ENCODE peak calls at places on chromosomes 13 and 19, in six cellular contexts. One of them, this sample, is unnamed.

GRCh38 chr13:73913043-73913740 is 221.0 kb downstream of the KLF12 start:
- DNase-seq in mesenchymal stem cell: peak; percentile 82
- DNase-seq in neuronal stem cell: no peak
- DNase-seq in trophoblast cell: no peak
- DNase-seq in IMR-90: peak; percentile 59
- DNase-seq in H1: no peak
- DNase-seq in this sample: no peak

GRCh38 chr13:89227356-89227755 is 1556.2 kb downstream of the SLITRK5 start:
- DNase-seq in H1: no peak
- DNase-seq in IMR-90: no peak
- DNase-seq in mesenchymal stem cell: no peak
- DNase-seq in trophoblast cell: no peak
- DNase-seq in neuronal stem cell: no peak
- DNase-seq in this sample: no peak

GRCh38 chr19:56217039-56217949 is 15.2 kb downstream of the ZSCAN5C start:
- DNase-seq in trophoblast cell: peak; percentile 56
- DNase-seq in mesenchymal stem cell: no peak
- DNase-seq in H1: peak; percentile 27
- DNase-seq in IMR-90: peak; percentile 4
- DNase-seq in neuronal stem cell: no peak
- DNase-seq in this sample: peak; percentile 69

GRCh38 chr13:75938811-75939525 is 302.8 kb downstream of the LMO7 start:
- DNase-seq in IMR-90: peak; percentile 19
- DNase-seq in trophoblast cell: no peak
- DNase-seq in H1: no peak
- DNase-seq in neuronal stem cell: no peak
- DNase-seq in mesenchymal stem cell: no peak
- DNase-seq in this sample: no peak

GRCh38 chr19:4386038-4386782 is 14.1 kb downstream of the SH3GL1 start:
- DNase-seq in trophoblast cell: no peak
- DNase-seq in mesenchymal stem cell: no peak
- DNase-seq in IMR-90: peak; percentile 53
- DNase-seq in neuronal stem cell: no peak
- DNase-seq in H1: no peak
- DNase-seq in this sample: no peak

GRCh38 chr19:16062789-16063188 is 13.5 kb upstream of the TPM4 start:
- DNase-seq in IMR-90: no peak
- DNase-seq in neuronal stem cell: no peak
- DNase-seq in mesenchymal stem cell: peak; percentile 59
- DNase-seq in H1: no peak
- DNase-seq in trophoblast cell: peak; percentile 53
- DNase-seq in this sample: peak; percentile 75

GRCh38 chr19:2503521-2504109 is 27.7 kb downstream of the GADD45B start:
- DNase-seq in H1: no peak
- DNase-seq in IMR-90: peak; percentile 78
- DNase-seq in trophoblast cell: no peak
- DNase-seq in mesenchymal stem cell: peak; percentile 77
- DNase-seq in neuronal stem cell: no peak
- DNase-seq in this sample: no peak

GRCh38 chr19:15161028-15161984 is 39.5 kb downstream of the NOTCH3 start:
- DNase-seq in H1: no peak
- DNase-seq in trophoblast cell: peak; percentile 19
- DNase-seq in neuronal stem cell: no peak
- DNase-seq in mesenchymal stem cell: peak; percentile 23
- DNase-seq in IMR-90: peak; percentile 18
- DNase-seq in this sample: no peak

GRCh38 chr19:18093439-18094161 is 4.0 kb upstream of the MAST3 start:
- DNase-seq in IMR-90: peak; percentile 20
- DNase-seq in neuronal stem cell: no peak
- DNase-seq in trophoblast cell: no peak
- DNase-seq in H1: no peak
- DNase-seq in mesenchymal stem cell: no peak
- DNase-seq in this sample: peak; percentile 65

GRCh38 chr19:50557009-50557613 is 11.1 kb downstream of the LRRC4B start:
- DNase-seq in mesenchymal stem cell: no peak
- DNase-seq in IMR-90: no peak
- DNase-seq in neuronal stem cell: no peak
- DNase-seq in H1: no peak
- DNase-seq in trophoblast cell: no peak
- DNase-seq in this sample: no peak

GRCh38 chr13:33109319-33109718 is 93.1 kb downstream of the KL start:
- DNase-seq in H1: no peak
- DNase-seq in trophoblast cell: no peak
- DNase-seq in mesenchymal stem cell: no peak
- DNase-seq in neuronal stem cell: no peak
- DNase-seq in IMR-90: no peak
- DNase-seq in this sample: no peak

GRCh38 chr19:45440873-45441654 is 17.3 kb upstream of the ERCC1 start:
- DNase-seq in trophoblast cell: peak; percentile 86
- DNase-seq in IMR-90: peak; percentile 57
- DNase-seq in H1: no peak
- DNase-seq in neuronal stem cell: no peak
- DNase-seq in mesenchymal stem cell: peak; percentile 79
- DNase-seq in this sample: peak; percentile 72

GRCh38 chr19:13007292-13008045 is 12.2 kb downstream of the NFIX start:
- DNase-seq in trophoblast cell: no peak
- DNase-seq in mesenchymal stem cell: no peak
- DNase-seq in H1: no peak
- DNase-seq in neuronal stem cell: no peak
- DNase-seq in IMR-90: no peak
- DNase-seq in this sample: no peak

GRCh38 chr19:1106841-1107654 is 3.3 kb downstream of the GPX4 start:
- DNase-seq in IMR-90: peak; percentile 49
- DNase-seq in H1: no peak
- DNase-seq in mesenchymal stem cell: peak; percentile 62
- DNase-seq in neuronal stem cell: no peak
- DNase-seq in trophoblast cell: no peak
- DNase-seq in this sample: no peak

GRCh38 chr13:98033277-98034247 is 80.1 kb downstream of the IPO5 start:
- DNase-seq in mesenchymal stem cell: peak; percentile 76
- DNase-seq in H1: no peak
- DNase-seq in neuronal stem cell: peak; percentile 24
- DNase-seq in trophoblast cell: peak; percentile 45
- DNase-seq in IMR-90: peak; percentile 44
- DNase-seq in this sample: no peak

GRCh38 chr19:10520652-10521318 is 3.5 kb upstream of the S1PR5 start:
- DNase-seq in trophoblast cell: no peak
- DNase-seq in H1: no peak
- DNase-seq in IMR-90: no peak
- DNase-seq in neuronal stem cell: no peak
- DNase-seq in mesenchymal stem cell: no peak
- DNase-seq in this sample: no peak

GRCh38 chr13:33639158-33639557 is 178.8 kb upstream of the RFC3 start:
- DNase-seq in trophoblast cell: peak; percentile 77
- DNase-seq in H1: no peak
- DNase-seq in mesenchymal stem cell: peak; percentile 94
- DNase-seq in neuronal stem cell: no peak
- DNase-seq in IMR-90: peak; percentile 44
- DNase-seq in this sample: no peak

GRCh38 chr19:41399525-41399924 is 1.9 kb downstream of the BCKDHA start:
- DNase-seq in IMR-90: no peak
- DNase-seq in neuronal stem cell: no peak
- DNase-seq in mesenchymal stem cell: no peak
- DNase-seq in H1: no peak
- DNase-seq in trophoblast cell: no peak
- DNase-seq in this sample: no peak

GRCh38 chr19:4352701-4353121 is 9.3 kb downstream of the MPND start:
- DNase-seq in IMR-90: peak; percentile 71
- DNase-seq in neuronal stem cell: peak; percentile 72
- DNase-seq in H1: no peak
- DNase-seq in trophoblast cell: no peak
- DNase-seq in mesenchymal stem cell: peak; percentile 73
- DNase-seq in this sample: peak; percentile 68

GRCh38 chr13:102322211-102322610 is 79.6 kb downstream of the FGF14 start:
- DNase-seq in trophoblast cell: no peak
- DNase-seq in H1: no peak
- DNase-seq in mesenchymal stem cell: no peak
- DNase-seq in neuronal stem cell: no peak
- DNase-seq in IMR-90: no peak
- DNase-seq in this sample: no peak

GRCh38 chr19:44927746-44928145 is 13.3 kb downstream of the APOC1 start:
- DNase-seq in trophoblast cell: no peak
- DNase-seq in mesenchymal stem cell: peak; percentile 45
- DNase-seq in neuronal stem cell: no peak
- DNase-seq in H1: no peak
- DNase-seq in IMR-90: peak; percentile 59
- DNase-seq in this sample: no peak

GRCh38 chr19:28313633-28314032 is 899.3 kb downstream of the UQCRFS1 start:
- DNase-seq in IMR-90: peak; percentile 17
- DNase-seq in neuronal stem cell: no peak
- DNase-seq in trophoblast cell: no peak
- DNase-seq in mesenchymal stem cell: no peak
- DNase-seq in H1: no peak
- DNase-seq in this sample: no peak

GRCh38 chr13:64471916-64472315 is 2758.2 kb downstream of the PCDH9 start:
- DNase-seq in IMR-90: peak; percentile 60
- DNase-seq in trophoblast cell: no peak
- DNase-seq in neuronal stem cell: no peak
- DNase-seq in mesenchymal stem cell: peak; percentile 57
- DNase-seq in H1: no peak
- DNase-seq in this sample: no peak

GRCh38 chr19:16920816-16921529 is 32.2 kb downstream of the F2RL3 start:
- DNase-seq in neuronal stem cell: no peak
- DNase-seq in trophoblast cell: peak; percentile 5
- DNase-seq in IMR-90: peak; percentile 88
- DNase-seq in mesenchymal stem cell: peak; percentile 68
- DNase-seq in H1: no peak
- DNase-seq in this sample: no peak

DNA sequence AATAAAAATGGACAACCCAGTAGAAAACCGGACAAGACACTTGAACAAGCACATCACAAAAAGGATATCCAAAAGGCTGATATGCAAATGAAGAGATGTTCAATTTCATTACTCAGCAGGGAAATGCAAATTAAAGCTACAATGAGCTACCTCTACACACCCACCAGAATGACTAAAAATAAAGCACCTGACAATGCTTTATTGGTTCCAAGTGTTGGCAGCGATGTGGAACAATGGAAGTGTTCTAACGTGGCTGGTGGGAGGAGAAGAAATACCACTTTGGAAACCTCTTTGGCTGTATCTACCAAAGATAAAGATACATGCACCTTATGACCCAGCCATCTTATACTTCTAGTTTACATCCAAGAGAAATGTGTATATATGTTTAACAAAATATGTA is 3.7 kb upstream of the ACP7 start:
- DNase-seq in IMR-90: no peak
- DNase-seq in neuronal stem cell: no peak
- DNase-seq in H1: no peak
- DNase-seq in mesenchymal stem cell: no peak
- DNase-seq in trophoblast cell: no peak
- DNase-seq in this sample: no peak
- H3K23ac ChIP-seq in IMR-90: no peak overlapping the region
- H3K23ac ChIP-seq in neuronal stem cell: no peak overlapping the region
- H3K23ac ChIP-seq in H1: no peak overlapping the region
- H3K23ac ChIP-seq in mesenchymal stem cell: no peak overlapping the region
- H3K23ac ChIP-seq in trophoblast cell: no peak overlapping the region
- H3K23ac ChIP-seq in this sample: no peak overlapping the region

DNA sequence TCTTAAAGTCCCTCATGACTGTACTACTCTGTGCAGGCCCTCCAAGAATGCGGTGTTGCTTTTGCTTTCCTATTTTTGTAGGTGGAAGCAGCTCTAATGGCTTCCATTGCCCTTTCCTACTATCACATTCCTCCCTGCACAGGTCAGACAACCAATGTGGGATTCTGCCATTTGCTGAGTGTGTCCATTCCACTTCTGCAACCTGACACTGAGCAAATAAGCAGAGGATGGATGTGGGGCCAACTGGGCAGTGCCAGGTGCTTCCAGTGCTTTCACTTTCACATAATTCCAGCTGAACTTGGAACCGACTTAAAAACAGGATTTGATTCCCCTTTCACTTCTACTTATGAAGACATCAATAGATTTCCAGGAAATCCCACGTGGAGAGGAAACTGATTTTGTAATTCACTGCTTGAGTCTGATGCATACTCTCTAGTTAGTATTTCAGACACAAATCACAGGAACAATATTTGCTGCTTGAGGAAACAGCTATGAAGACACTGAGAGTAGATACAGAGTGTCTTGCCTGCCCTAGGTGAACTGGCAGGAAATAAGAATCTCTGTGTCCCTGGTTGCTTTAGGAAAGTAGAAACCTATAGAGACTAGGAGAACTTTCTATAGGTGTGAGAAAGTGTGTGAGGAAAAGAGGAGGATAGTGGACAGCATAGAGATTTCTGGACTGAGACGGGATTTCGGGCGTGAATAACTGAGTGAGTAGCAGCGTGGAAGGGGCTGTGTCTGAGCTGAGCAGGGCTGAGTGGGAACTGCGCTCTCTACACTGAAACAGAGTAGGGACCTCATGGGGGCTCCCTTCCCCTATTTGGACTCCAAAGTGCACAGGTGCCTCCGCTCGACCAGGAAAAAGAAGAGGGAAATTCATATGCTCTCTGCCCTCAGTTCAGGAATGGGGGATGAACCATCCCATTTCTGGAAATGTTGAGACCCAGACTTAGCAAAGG is 22.5 kb downstream of the LGALS16 start:
- DNase-seq in trophoblast cell: no peak
- DNase-seq in H1: no peak
- DNase-seq in IMR-90: peak; percentile 39
- DNase-seq in mesenchymal stem cell: no peak
- DNase-seq in neuronal stem cell: no peak
- DNase-seq in this sample: no peak
- H2AFZ ChIP-seq in trophoblast cell: no peak overlapping the region
- H2AFZ ChIP-seq in H1: peak overlapping the region; percentile 34
- H2AFZ ChIP-seq in IMR-90: peak overlapping the region; percentile 43
- H2AFZ ChIP-seq in mesenchymal stem cell: no peak overlapping the region
- H2AFZ ChIP-seq in neuronal stem cell: no peak overlapping the region
- H2AFZ ChIP-seq in this sample: no peak overlapping the region

GRCh38 chr19:5621945-5622464 is 571 bp downstream of the SAFB2 start:
- DNase-seq in mesenchymal stem cell: no peak
- DNase-seq in H1: no peak
- DNase-seq in IMR-90: no peak
- DNase-seq in neuronal stem cell: no peak
- DNase-seq in trophoblast cell: no peak
- DNase-seq in this sample: no peak
- H3K23ac ChIP-seq in mesenchymal stem cell: peak overlapping the region; percentile 98
- H3K23ac ChIP-seq in H1: no peak overlapping the region
- H3K23ac ChIP-seq in IMR-90: peak overlapping the region; percentile 53
- H3K23ac ChIP-seq in neuronal stem cell: peak overlapping the region; percentile 89
- H3K23ac ChIP-seq in trophoblast cell: peak overlapping the region; percentile 31
- H3K23ac ChIP-seq in this sample: no peak overlapping the region

DNA sequence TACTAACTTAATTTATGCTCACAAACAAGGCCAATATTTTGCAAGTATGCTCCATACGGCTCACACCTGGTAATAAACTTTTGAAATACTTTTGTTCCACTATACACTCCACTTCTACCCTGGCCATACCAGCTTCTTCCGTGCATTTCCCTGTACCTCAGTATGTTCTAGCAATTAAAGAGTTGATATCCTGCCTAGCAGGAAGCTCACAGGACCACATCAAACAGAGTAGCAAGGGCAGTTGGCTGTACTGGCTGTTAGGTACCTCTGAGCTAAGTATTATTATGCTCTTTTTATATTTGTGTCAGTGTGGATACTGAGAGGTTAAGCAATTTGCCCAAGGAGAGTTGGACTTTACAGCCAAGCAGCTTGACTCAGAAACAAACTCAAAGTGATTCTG is 257.7 kb downstream of the SLITRK6 start:
- DNase-seq in trophoblast cell: no peak
- DNase-seq in neuronal stem cell: no peak
- DNase-seq in H1: no peak
- DNase-seq in mesenchymal stem cell: no peak
- DNase-seq in IMR-90: no peak
- DNase-seq in this sample: no peak
- H2AFZ ChIP-seq in trophoblast cell: no peak overlapping the region
- H2AFZ ChIP-seq in neuronal stem cell: no peak overlapping the region
- H2AFZ ChIP-seq in H1: peak overlapping the region; percentile 53
- H2AFZ ChIP-seq in mesenchymal stem cell: no peak overlapping the region
- H2AFZ ChIP-seq in IMR-90: no peak overlapping the region
- H2AFZ ChIP-seq in this sample: no peak overlapping the region

GRCh38 chr13:105262579-105262978 is 1272.9 kb downstream of the EFNB2 start:
- DNase-seq in neuronal stem cell: no peak
- DNase-seq in IMR-90: no peak
- DNase-seq in H1: no peak
- DNase-seq in mesenchymal stem cell: no peak
- DNase-seq in trophoblast cell: no peak
- DNase-seq in this sample: no peak
- H3K23ac ChIP-seq in neuronal stem cell: no peak overlapping the region
- H3K23ac ChIP-seq in IMR-90: no peak overlapping the region
- H3K23ac ChIP-seq in H1: no peak overlapping the region
- H3K23ac ChIP-seq in mesenchymal stem cell: no peak overlapping the region
- H3K23ac ChIP-seq in trophoblast cell: no peak overlapping the region
- H3K23ac ChIP-seq in this sample: no peak overlapping the region